ENCODE peak calls at places on chromosomes 11 and 22, in seven cellular contexts. One of them, this sample, is unnamed.

GRCh38 chr22:23533328-23533762 is 46.7 kb downstream of the IGLL1 start:
- DNase-seq in HepG2: peak; percentile 59
- DNase-seq in HCT116: no peak
- DNase-seq in H1: peak; percentile 53
- DNase-seq in SK-N-SH: peak; percentile 84
- DNase-seq in K562: peak; percentile 76
- DNase-seq in Panc1: no peak
- DNase-seq in this sample: no peak

GRCh38 chr11:12005476-12005875 is 3.0 kb downstream of the DKK3 start:
- DNase-seq in Panc1: no peak
- DNase-seq in SK-N-SH: no peak
- DNase-seq in HCT116: no peak
- DNase-seq in HepG2: no peak
- DNase-seq in H1: no peak
- DNase-seq in K562: no peak
- DNase-seq in this sample: no peak

GRCh38 chr22:27535452-27535851 is 266.1 kb downstream of the MN1 start:
- DNase-seq in HepG2: no peak
- DNase-seq in HCT116: no peak
- DNase-seq in K562: no peak
- DNase-seq in SK-N-SH: no peak
- DNase-seq in Panc1: no peak
- DNase-seq in H1: no peak
- DNase-seq in this sample: no peak

GRCh38 chr22:39434243-39434653 is 22.6 kb upstream of the MGAT3 start:
- DNase-seq in H1: no peak
- DNase-seq in HepG2: no peak
- DNase-seq in HCT116: no peak
- DNase-seq in SK-N-SH: no peak
- DNase-seq in K562: no peak
- DNase-seq in Panc1: no peak
- DNase-seq in this sample: no peak

GRCh38 chr11:125980421-125980820 is 34.6 kb downstream of the VSIG10L2 start:
- DNase-seq in SK-N-SH: no peak
- DNase-seq in HepG2: no peak
- DNase-seq in Panc1: no peak
- DNase-seq in K562: no peak
- DNase-seq in H1: no peak
- DNase-seq in HCT116: no peak
- DNase-seq in this sample: no peak

GRCh38 chr11:61785837-61786402 is 6.5 kb downstream of the TMEM258 start:
- DNase-seq in H1: no peak
- DNase-seq in SK-N-SH: no peak
- DNase-seq in K562: no peak
- DNase-seq in Panc1: no peak
- DNase-seq in HCT116: no peak
- DNase-seq in HepG2: no peak
- DNase-seq in this sample: no peak

GRCh38 chr11:114098927-114099326 is 39.4 kb downstream of the ZBTB16 start:
- DNase-seq in HepG2: peak; percentile 32
- DNase-seq in Panc1: no peak
- DNase-seq in K562: no peak
- DNase-seq in H1: no peak
- DNase-seq in HCT116: no peak
- DNase-seq in SK-N-SH: no peak
- DNase-seq in this sample: no peak

GRCh38 chr11:61698173-61698965 is 18.2 kb downstream of the DAGLA start:
- DNase-seq in HepG2: no peak
- DNase-seq in Panc1: no peak
- DNase-seq in SK-N-SH: no peak
- DNase-seq in HCT116: no peak
- DNase-seq in H1: no peak
- DNase-seq in K562: no peak
- DNase-seq in this sample: no peak

GRCh38 chr22:24291538-24292201 is 21.0 kb downstream of the SPECC1L start:
- DNase-seq in SK-N-SH: no peak
- DNase-seq in HepG2: no peak
- DNase-seq in K562: no peak
- DNase-seq in Panc1: no peak
- DNase-seq in HCT116: no peak
- DNase-seq in H1: no peak
- DNase-seq in this sample: no peak

GRCh38 chr11:120248551-120249278 is 8.8 kb downstream of the POU2F3 start:
- DNase-seq in HCT116: peak; percentile 56
- DNase-seq in Panc1: no peak
- DNase-seq in HepG2: no peak
- DNase-seq in SK-N-SH: no peak
- DNase-seq in H1: no peak
- DNase-seq in K562: no peak
- DNase-seq in this sample: peak; percentile 93

GRCh38 chr11:31780078-31780971 is 30.8 kb downstream of the PAX6 start:
- DNase-seq in H1: no peak
- DNase-seq in K562: no peak
- DNase-seq in Panc1: no peak
- DNase-seq in HCT116: no peak
- DNase-seq in SK-N-SH: no peak
- DNase-seq in HepG2: no peak
- DNase-seq in this sample: no peak

GRCh38 chr11:65525659-65526480 is 987 bp downstream of the SCYL1 start:
- DNase-seq in Panc1: no peak
- DNase-seq in K562: no peak
- DNase-seq in SK-N-SH: peak; percentile 12
- DNase-seq in H1: no peak
- DNase-seq in HepG2: no peak
- DNase-seq in HCT116: no peak
- DNase-seq in this sample: no peak

GRCh38 chr11:67310246-67311050 is 7.1 kb downstream of the SSH3 start:
- DNase-seq in SK-N-SH: no peak
- DNase-seq in K562: no peak
- DNase-seq in HCT116: no peak
- DNase-seq in Panc1: no peak
- DNase-seq in HepG2: no peak
- DNase-seq in H1: no peak
- DNase-seq in this sample: no peak

GRCh38 chr11:10688401-10688800 is 5.2 kb downstream of the IRAG1 start:
- DNase-seq in SK-N-SH: no peak
- DNase-seq in HCT116: peak; percentile 45
- DNase-seq in Panc1: no peak
- DNase-seq in K562: peak; percentile 64
- DNase-seq in H1: no peak
- DNase-seq in HepG2: no peak
- DNase-seq in this sample: no peak

GRCh38 chr11:126109941-126110731 is 47.5 kb upstream of the CDON start:
- DNase-seq in SK-N-SH: no peak
- DNase-seq in H1: no peak
- DNase-seq in HCT116: no peak
- DNase-seq in HepG2: no peak
- DNase-seq in K562: no peak
- DNase-seq in Panc1: no peak
- DNase-seq in this sample: no peak

GRCh38 chr11:64762277-64762915 is 2.6 kb upstream of the PYGM start:
- DNase-seq in HCT116: no peak
- DNase-seq in Panc1: no peak
- DNase-seq in SK-N-SH: peak; percentile 24
- DNase-seq in H1: no peak
- DNase-seq in K562: no peak
- DNase-seq in HepG2: no peak
- DNase-seq in this sample: no peak

GRCh38 chr11:134915212-134915611 is 503.2 kb upstream of the B3GAT1 start:
- DNase-seq in SK-N-SH: no peak
- DNase-seq in H1: no peak
- DNase-seq in K562: no peak
- DNase-seq in HCT116: no peak
- DNase-seq in HepG2: no peak
- DNase-seq in Panc1: no peak
- DNase-seq in this sample: no peak

GRCh38 chr11:11876458-11876857 is 34.7 kb downstream of the USP47 start:
- DNase-seq in Panc1: no peak
- DNase-seq in H1: no peak
- DNase-seq in SK-N-SH: no peak
- DNase-seq in HepG2: peak; percentile 5
- DNase-seq in K562: peak; percentile 59
- DNase-seq in HCT116: peak; percentile 41
- DNase-seq in this sample: no peak

GRCh38 chr22:23097412-23098229 is 27.3 kb downstream of the GNAZ start:
- DNase-seq in HCT116: no peak
- DNase-seq in Panc1: no peak
- DNase-seq in SK-N-SH: no peak
- DNase-seq in HepG2: no peak
- DNase-seq in H1: no peak
- DNase-seq in K562: no peak
- DNase-seq in this sample: no peak

GRCh38 chr11:105969756-105970155 is 52.3 kb downstream of the MSANTD4 start:
- DNase-seq in Panc1: no peak
- DNase-seq in HepG2: no peak
- DNase-seq in K562: no peak
- DNase-seq in SK-N-SH: no peak
- DNase-seq in HCT116: no peak
- DNase-seq in H1: no peak
- DNase-seq in this sample: no peak

GRCh38 chr11:72224587-72225410 is at the start of gene INPPL1:
- DNase-seq in H1: no peak
- DNase-seq in Panc1: no peak
- DNase-seq in K562: peak; percentile 62
- DNase-seq in HepG2: no peak
- DNase-seq in SK-N-SH: peak; percentile 67
- DNase-seq in HCT116: no peak
- DNase-seq in this sample: no peak

GRCh38 chr11:10477690-10478046 is 22.6 kb downstream of the AMPD3 start:
- DNase-seq in Panc1: no peak
- DNase-seq in K562: no peak
- DNase-seq in HepG2: no peak
- DNase-seq in H1: no peak
- DNase-seq in HCT116: no peak
- DNase-seq in SK-N-SH: no peak
- DNase-seq in this sample: no peak

GRCh38 chr11:48384670-48385069 is 18.4 kb upstream of the OR4C5 start:
- DNase-seq in HepG2: no peak
- DNase-seq in SK-N-SH: no peak
- DNase-seq in HCT116: no peak
- DNase-seq in H1: no peak
- DNase-seq in K562: peak; percentile 14
- DNase-seq in Panc1: no peak
- DNase-seq in this sample: no peak
- TF ChIP-seq SIN3A in HepG2: no peak
- TF ChIP-seq SIN3A in SK-N-SH: no peak
- TF ChIP-seq SIN3A in HCT116: no peak
- TF ChIP-seq SIN3A in H1: no peak
- TF ChIP-seq SIN3A in K562: no peak
- TF ChIP-seq SIN3A in Panc1: no peak
- TF ChIP-seq SIN3A in this sample: no peak

GRCh38 chr11:122900803-122901202 is 18.2 kb downstream of the JHY start:
- DNase-seq in K562: no peak
- DNase-seq in Panc1: no peak
- DNase-seq in H1: no peak
- DNase-seq in HepG2: no peak
- DNase-seq in HCT116: no peak
- DNase-seq in SK-N-SH: no peak
- DNase-seq in this sample: no peak
- TF ChIP-seq SIN3A in K562: no peak
- TF ChIP-seq SIN3A in Panc1: no peak
- TF ChIP-seq SIN3A in H1: no peak
- TF ChIP-seq SIN3A in HepG2: no peak
- TF ChIP-seq SIN3A in HCT116: no peak
- TF ChIP-seq SIN3A in SK-N-SH: no peak
- TF ChIP-seq SIN3A in this sample: no peak

GRCh38 chr11:57324886-57325734 is at the start of gene TNKS1BP1:
- DNase-seq in H1: peak; percentile 95
- DNase-seq in Panc1: no peak
- DNase-seq in HCT116: peak; percentile 86
- DNase-seq in K562: peak; percentile 96
- DNase-seq in HepG2: peak; percentile 91
- DNase-seq in SK-N-SH: peak; percentile 94
- DNase-seq in this sample: peak; percentile 56

GRCh38 chr11:57325735-57326048 is 940 bp upstream of the TNKS1BP1 start:
- DNase-seq in HepG2: no peak
- DNase-seq in H1: no peak
- DNase-seq in HCT116: no peak
- DNase-seq in Panc1: no peak
- DNase-seq in K562: no peak
- DNase-seq in SK-N-SH: peak; percentile 51
- DNase-seq in this sample: no peak

GRCh38 chr11:57322881-57323467 is 1.8 kb downstream of the TNKS1BP1 start:
- DNase-seq in SK-N-SH: no peak
- DNase-seq in HCT116: no peak
- DNase-seq in HepG2: no peak
- DNase-seq in Panc1: no peak
- DNase-seq in H1: no peak
- DNase-seq in K562: no peak
- DNase-seq in this sample: no peak

GRCh38 chr11:57323503-57324153 is 1.1 kb downstream of the TNKS1BP1 start:
- DNase-seq in SK-N-SH: no peak
- DNase-seq in Panc1: no peak
- DNase-seq in K562: no peak
- DNase-seq in HepG2: no peak
- DNase-seq in HCT116: no peak
- DNase-seq in H1: no peak
- DNase-seq in this sample: no peak

GRCh38 chr11:57324154-57324885 is 432 bp downstream of the TNKS1BP1 start:
- DNase-seq in K562: peak; percentile 55
- DNase-seq in HCT116: no peak
- DNase-seq in HepG2: no peak
- DNase-seq in H1: no peak
- DNase-seq in SK-N-SH: peak; percentile 94
- DNase-seq in Panc1: no peak
- DNase-seq in this sample: no peak
- TF ChIP-seq SIN3A in K562: no peak
- TF ChIP-seq SIN3A in HCT116: no peak
- TF ChIP-seq SIN3A in HepG2: no peak
- TF ChIP-seq SIN3A in H1: no peak
- TF ChIP-seq SIN3A in SK-N-SH: no peak
- TF ChIP-seq SIN3A in Panc1: no peak
- TF ChIP-seq SIN3A in this sample: no peak

GRCh38 chr11:45593992-45594391 is 71.4 kb downstream of the CHST1 start:
- DNase-seq in SK-N-SH: peak; percentile 29
- DNase-seq in H1: no peak
- DNase-seq in HCT116: peak; percentile 39
- DNase-seq in K562: peak; percentile 52
- DNase-seq in HepG2: no peak
- DNase-seq in Panc1: no peak
- DNase-seq in this sample: no peak

GRCh38 chr11:45592581-45592980 is 72.8 kb downstream of the CHST1 start:
- DNase-seq in Panc1: no peak
- DNase-seq in K562: no peak
- DNase-seq in H1: no peak
- DNase-seq in SK-N-SH: no peak
- DNase-seq in HepG2: no peak
- DNase-seq in HCT116: no peak
- DNase-seq in this sample: no peak

GRCh38 chr11:45596571-45596970 is 68.9 kb downstream of the CHST1 start:
- DNase-seq in K562: no peak
- DNase-seq in H1: no peak
- DNase-seq in HCT116: no peak
- DNase-seq in HepG2: no peak
- DNase-seq in SK-N-SH: no peak
- DNase-seq in Panc1: no peak
- DNase-seq in this sample: no peak

GRCh38 chr11:45585205-45585604 is 80.2 kb downstream of the CHST1 start:
- DNase-seq in Panc1: no peak
- DNase-seq in K562: no peak
- DNase-seq in HepG2: no peak
- DNase-seq in HCT116: no peak
- DNase-seq in H1: no peak
- DNase-seq in SK-N-SH: no peak
- DNase-seq in this sample: no peak

GRCh38 chr11:45590743-45591142 is 74.7 kb downstream of the CHST1 start:
- DNase-seq in H1: no peak
- DNase-seq in SK-N-SH: peak; percentile 53
- DNase-seq in K562: no peak
- DNase-seq in HCT116: no peak
- DNase-seq in HepG2: no peak
- DNase-seq in Panc1: no peak
- DNase-seq in this sample: no peak
- TF ChIP-seq SIN3A in H1: no peak
- TF ChIP-seq SIN3A in SK-N-SH: no peak
- TF ChIP-seq SIN3A in K562: no peak
- TF ChIP-seq SIN3A in HCT116: no peak
- TF ChIP-seq SIN3A in HepG2: no peak
- TF ChIP-seq SIN3A in Panc1: no peak
- TF ChIP-seq SIN3A in this sample: no peak

This sample was measured in GM12878.